ENCODE peak calls at places on chromosome 11, in five cellular contexts. G is HCT116, W is GM23248, O is hepatocyte, T is SK-N-SH. S is an unnamed sample.
A peak's percentile ranks its signal among the peaks of the same experiment; 100 is the strongest.

GRCh38 chr11:46339816-46340215 is 7.4 kb upstream of the DGKZ start:
- DNase-seq in G (no peak), W (no peak), O (peak; percentile 71), T (no peak), S (no peak)

GRCh38 chr11:93487032-93487483 is 56.1 kb downstream of the SMCO4 start:
- DNase-seq in G (no peak), W (no peak), O (peak; percentile 67), T (no peak), S (no peak)

GRCh38 chr11:35608502-35608901 is 9.8 kb upstream of the FJX1 start:
- DNase-seq in G (no peak), W (no peak), O (no peak), T (no peak), S (no peak)

GRCh38 chr11:41274831-41275230 is 184.6 kb downstream of the LRRC4C start:
- DNase-seq in G (no peak), W (no peak), O (no peak), T (no peak), S (no peak)

GRCh38 chr11:1175461-1176223 is 17.9 kb downstream of the MUC5AC start:
- DNase-seq in G (no peak), W (no peak), O (no peak), T (no peak), S (no peak)

GRCh38 chr11:27421819-27422494 is 50.6 kb downstream of the LGR4 start:
- DNase-seq in G (no peak), W (peak; percentile 52), O (no peak), T (no peak), S (no peak)

GRCh38 chr11:17263803-17264202 is 12.7 kb upstream of the NUCB2 start:
- DNase-seq in G (no peak), W (peak; percentile 76), O (no peak), T (no peak), S (no peak)

GRCh38 chr11:35617316-35617686 is 959 bp upstream of the FJX1 start:
- DNase-seq in G (no peak), W (no peak), O (no peak), T (no peak), S (no peak)

GRCh38 chr11:132357811-132358572 is 987.6 kb downstream of the NTM start:
- DNase-seq in G (no peak), W (no peak), O (no peak), T (no peak), S (no peak)

GRCh38 chr11:20032577-20033265 is 127.6 kb downstream of the DBX1 start:
- DNase-seq in G (no peak), W (peak; percentile 41), O (no peak), T (no peak), S (no peak)

GRCh38 chr11:37995886-37996285 is 1397.8 kb upstream of the RAG2 start:
- DNase-seq in G (no peak), W (no peak), O (no peak), T (no peak), S (no peak)

GRCh38 chr11:14974723-14975587 is 2.8 kb upstream of the CALCA start:
- DNase-seq in G (peak; percentile 54), W (peak; percentile 64), O (peak; percentile 64), T (peak; percentile 65), S (peak; percentile 84)

GRCh38 chr11:119684361-119685072 is 44.5 kb downstream of the NECTIN1 start:
- DNase-seq in G (no peak), W (peak; percentile 76), O (peak; percentile 49), T (peak; percentile 69), S (no peak)

GRCh38 chr11:27870985-27871485 is 170.8 kb upstream of the BDNF start:
- DNase-seq in G (no peak), W (no peak), O (no peak), T (no peak), S (no peak)

GRCh38 chr11:125114518-125114917 is 3.1 kb upstream of the TMEM218 start:
- DNase-seq in G (peak; percentile 34), W (peak; percentile 52), O (no peak), T (no peak), S (no peak)

GRCh38 chr11:111282663-111283062 is 15.7 kb upstream of the POU2AF3 start:
- DNase-seq in G (no peak), W (no peak), O (no peak), T (no peak), S (no peak)

GRCh38 chr11:41377709-41378394 is 81.6 kb downstream of the LRRC4C start:
- DNase-seq in G (no peak), W (no peak), O (peak; percentile 11), T (no peak), S (no peak)

GRCh38 chr11:59847620-59848019 is 2.3 kb upstream of the CBLIF start:
- DNase-seq in G (no peak), W (no peak), O (no peak), T (no peak), S (no peak)

GRCh38 chr11:27437824-27438594 is 34.6 kb downstream of the LGR4 start:
- DNase-seq in G (no peak), W (peak; percentile 68), O (no peak), T (no peak), S (no peak)

GRCh38 chr11:72574534-72575460 is 99.4 kb downstream of the PDE2A start:
- DNase-seq in G (no peak), W (no peak), O (no peak), T (no peak), S (no peak)

GRCh38 chr11:44659641-44660040 is 67.1 kb upstream of the TSPAN18 start:
- DNase-seq in G (no peak), W (no peak), O (no peak), T (peak; percentile 42), S (no peak)

GRCh38 chr11:25065711-25066110 is 568.9 kb downstream of the LUZP2 start:
- DNase-seq in G (no peak), W (peak; percentile 1), O (peak; percentile 8), T (no peak), S (no peak)

GRCh38 chr11:34749666-34750659 is 129.1 kb downstream of the EHF start:
- DNase-seq in G (no peak), W (peak; percentile 72), O (peak; percentile 35), T (no peak), S (no peak)

GRCh38 chr11:48063424-48063978 is 83.1 kb downstream of the PTPRJ start:
- DNase-seq in G (peak; percentile 13), W (peak; percentile 96), O (peak; percentile 59), T (no peak), S (no peak)

GRCh38 chr11:100719362-100719761 is 32.3 kb downstream of the ARHGAP42 start:
- DNase-seq in G (no peak), W (peak; percentile 19), O (peak; percentile 26), T (no peak), S (peak; percentile 57)

GRCh38 chr11:88178211-88178610 is 3.0 kb upstream of the RAB38 start:
- DNase-seq in G (no peak), W (peak; percentile 58), O (no peak), T (no peak), S (no peak)

GRCh38 chr11:75339685-75340409 is 11.6 kb downstream of the ARRB1 start:
- DNase-seq in G (no peak), W (no peak), O (no peak), T (no peak), S (peak; percentile 23)

GRCh38 chr11:19912206-19913118 is 199.8 kb downstream of the NAV2 start:
- DNase-seq in G (no peak), W (no peak), O (no peak), T (no peak), S (peak; percentile 32)

GRCh38 chr11:1120532-1121342 is 37.0 kb upstream of the MUC5AC start:
- DNase-seq in G (no peak), W (no peak), O (no peak), T (peak; percentile 23), S (no peak)

GRCh38 chr11:46611526-46612304 is 5.3 kb downstream of the HARBI1 start:
- DNase-seq in G (no peak), W (no peak), O (no peak), T (no peak), S (no peak)

GRCh38 chr11:119625206-119625988 is 103.6 kb downstream of the NECTIN1 start:
- DNase-seq in G (no peak), W (no peak), O (no peak), T (peak; percentile 47), S (no peak)

GRCh38 chr11:33027846-33028536 is 11.4 kb upstream of the TCP11L1 start:
- DNase-seq in G (no peak), W (peak; percentile 43), O (no peak), T (no peak), S (no peak)

DNA sequence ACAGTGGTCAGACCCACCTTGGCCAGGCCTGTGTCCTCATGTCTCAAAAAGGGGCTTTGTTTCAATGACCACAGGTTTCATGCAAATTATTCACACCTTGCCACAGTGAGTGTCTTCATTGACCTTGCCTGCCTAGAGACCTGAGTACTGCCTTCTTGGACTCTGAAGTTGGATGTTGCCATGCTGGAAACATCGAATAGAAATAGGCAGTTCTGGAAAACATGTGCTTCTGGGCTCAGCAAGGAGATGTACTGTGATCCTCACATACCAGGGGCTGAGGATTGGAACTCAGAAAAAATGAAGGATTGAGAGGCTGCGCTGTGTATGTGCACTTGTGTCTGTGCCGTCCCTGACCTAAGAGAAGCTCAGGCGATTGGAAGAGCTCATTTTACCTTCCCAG is 9.6 kb upstream of the NRIP3 start:
- DNase-seq in G (no peak), W (no peak), O (no peak), T (no peak), S (no peak)
- H3K9me3 ChIP-seq in G (no peaks in the 10 kb centered on the region), W (no peaks in the 10 kb centered on the region), O (no peaks in the 10 kb centered on the region), T (no peaks in the 10 kb centered on the region), S (no peaks in the 10 kb centered on the region)

DNA sequence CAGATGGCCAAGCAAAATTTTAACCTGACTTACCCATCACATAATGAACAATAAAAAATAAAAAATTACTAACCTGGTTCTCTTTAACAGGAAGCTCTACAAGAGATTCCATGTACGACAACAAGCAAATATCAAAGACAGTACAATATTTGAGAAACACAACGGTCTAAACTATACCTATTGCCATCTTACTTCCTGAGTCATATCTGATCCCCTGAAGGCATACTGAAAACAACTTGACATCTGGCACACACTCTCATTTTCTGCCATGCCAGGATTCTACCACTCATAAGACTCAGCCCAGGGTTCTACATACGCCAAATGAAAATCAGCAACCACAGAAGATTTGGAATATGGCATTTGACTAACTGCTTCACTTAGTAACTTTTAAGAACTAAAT is 13.8 kb downstream of the DENND5A start:
- DNase-seq in G (no peak), W (no peak), O (no peak), T (peak; percentile 43), S (no peak)
- H3K79me2 ChIP-seq in G (peaks cover 87% of the 10 kb centered on the region), W (peaks cover 100% of the 10 kb centered on the region), O (peaks cover 100% of the 10 kb centered on the region), T (peaks cover 100% of the 10 kb centered on the region), S (peaks cover 100% of the 10 kb centered on the region)

GRCh38 chr11:68659158-68659921 is 25.0 kb upstream of the GAL start:
- DNase-seq in G (no peak), W (peak; percentile 93), O (peak; percentile 85), T (peak; percentile 89), S (no peak)
- TF ChIP-seq EZH2phosphoT487 in G (no peak), W (no peak), O (no peak), T (no peak), S (no peak)

DNA sequence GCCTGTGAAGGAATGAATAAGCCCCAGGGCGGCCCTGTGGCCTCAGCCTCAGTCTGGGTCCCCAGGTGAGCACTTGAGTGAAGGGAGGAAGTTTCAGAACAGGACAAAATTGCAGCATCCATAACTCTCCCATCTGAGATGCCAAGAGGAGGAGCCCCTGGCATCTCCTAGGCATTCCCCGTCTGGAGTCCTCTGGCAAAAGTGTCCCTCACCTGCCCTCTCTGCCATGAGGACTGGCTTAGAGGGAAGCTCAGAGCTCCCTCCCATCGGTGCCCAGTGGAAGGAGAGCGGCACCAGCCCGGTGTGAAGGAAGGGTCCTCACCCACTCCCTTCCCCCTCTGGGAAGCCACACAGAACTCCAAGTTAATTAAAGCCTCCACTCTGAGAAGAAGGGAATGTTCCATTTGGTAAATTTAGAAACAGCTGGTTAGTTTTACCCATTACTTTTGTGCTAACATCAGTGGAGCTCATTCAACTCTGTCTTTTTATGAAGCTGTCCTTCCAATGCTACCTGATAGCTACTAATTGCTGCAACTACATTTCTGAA is 123.4 kb upstream of the RCN1 start:
- DNase-seq in G (no peak), W (no peak), O (no peak), T (no peak), S (no peak)
- H3K9me3 ChIP-seq in G (no peaks in the 10 kb centered on the region), W (no peaks in the 10 kb centered on the region), O (no peaks in the 10 kb centered on the region), T (no peaks in the 10 kb centered on the region), S (no peaks in the 10 kb centered on the region)